ENCODE peak calls at places on chromosomes 5 and 9, in six cellular contexts. W is K562, N is GM12878, F is SK-N-SH, B is HepG2, L is GM12891. M is an unnamed sample.

GRCh38 chr5:172828911-172829431 is 5.1 kb upstream of the ERGIC1 start:
- DNase-seq in W (no peak), N (no peak), F (no peak), B (no peak), L (no peak), M (no peak)

GRCh38 chr5:87435144-87435694 is 22.5 kb upstream of the CCNH start:
- DNase-seq in W (no peak), N (no peak), F (no peak), B (no peak), L (no peak), M (no peak)

GRCh38 chr9:133608382-133608781 is 807 bp downstream of the FAM163B start:
- DNase-seq in W (no peak), N (no peak), F (no peak), B (no peak), L (no peak), M (no peak)

GRCh38 chr5:131999991-132000490 is 11.4 kb downstream of the ACSL6 start:
- DNase-seq in W (no peak), N (no peak), F (peak; percentile 64), B (no peak), L (no peak), M (no peak)

GRCh38 chr5:127518319-127518621 is 830 bp downstream of the PRRC1 start:
- DNase-seq in W (no peak), N (peak; percentile 23), F (no peak), B (no peak), L (peak; percentile 5), M (no peak)

GRCh38 chr9:135536166-135536565 is 9.8 kb upstream of the OBP2A start:
- DNase-seq in W (no peak), N (no peak), F (no peak), B (no peak), L (no peak), M (no peak)

GRCh38 chr9:68780735-68781134 is 75.7 kb downstream of the PIP5K1B start:
- DNase-seq in W (no peak), N (no peak), F (no peak), B (peak; percentile 5), L (no peak), M (no peak)

GRCh38 chr5:98605010-98605425 is 168.4 kb upstream of the RGMB start:
- DNase-seq in W (no peak), N (no peak), F (no peak), B (no peak), L (no peak), M (no peak)

GRCh38 chr5:36643162-36643561 is 36.8 kb downstream of the SLC1A3 start:
- DNase-seq in W (no peak), N (no peak), F (no peak), B (no peak), L (no peak), M (no peak)

GRCh38 chr9:83642784-83643183 is 19.8 kb downstream of the IDNK start:
- DNase-seq in W (no peak), N (no peak), F (no peak), B (no peak), L (no peak), M (no peak)

GRCh38 chr9:110996436-110997224 is 41.6 kb downstream of the LPAR1 start:
- DNase-seq in W (no peak), N (no peak), F (no peak), B (no peak), L (no peak), M (no peak)

DNA sequence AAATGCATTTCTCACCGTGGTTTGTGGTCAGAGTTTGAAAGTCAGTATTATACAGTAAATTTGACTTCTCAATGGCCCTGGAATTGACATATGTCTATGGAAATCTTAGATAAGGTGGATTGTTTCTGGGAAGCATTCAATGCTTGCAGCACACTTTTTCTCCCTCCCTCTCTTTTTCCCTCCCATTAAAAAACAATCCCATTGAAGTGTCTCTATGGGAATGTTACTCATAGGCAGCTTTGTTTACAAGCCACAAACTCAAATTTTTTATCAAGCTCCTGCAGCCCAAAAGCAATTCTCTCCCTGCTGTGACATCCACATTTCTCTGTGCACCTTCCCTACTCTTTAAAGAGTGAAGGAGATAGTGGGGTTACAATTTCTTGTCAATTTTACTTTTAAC is 292.1 kb downstream of the ARRDC3 start:
- DNase-seq in W (no peak), N (no peak), F (no peak), B (no peak), L (no peak), M (no peak)
- TF ChIP-seq TAF1 in W (no peak), N (no peak), F (no peak), B (no peak), L (no peak), M (no peak)

DNA sequence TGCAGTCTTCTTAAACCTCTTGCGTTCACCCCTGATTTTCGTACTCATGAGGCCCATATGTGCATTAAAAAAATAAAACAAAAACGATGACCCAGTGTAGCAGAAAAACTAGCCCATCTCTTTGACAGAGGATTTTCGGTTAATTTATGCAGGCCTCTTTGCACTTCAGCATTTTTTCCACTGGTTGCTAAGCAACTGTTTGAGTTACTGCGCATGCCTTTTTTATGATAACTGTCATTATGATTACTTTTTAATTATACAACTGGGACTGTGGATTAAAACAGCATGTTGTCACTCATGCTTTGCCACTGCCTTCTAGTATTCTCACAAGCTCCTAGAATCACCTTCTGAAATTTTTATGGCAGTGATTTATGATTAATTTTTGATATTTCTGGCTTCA is 165.0 kb downstream of the SMARCA2 start:
- DNase-seq in W (no peak), N (no peak), F (no peak), B (no peak), L (no peak), M (no peak)
- TF ChIP-seq TAF1 in W (no peak), N (no peak), F (no peak), B (no peak), L (no peak), M (no peak)

DNA sequence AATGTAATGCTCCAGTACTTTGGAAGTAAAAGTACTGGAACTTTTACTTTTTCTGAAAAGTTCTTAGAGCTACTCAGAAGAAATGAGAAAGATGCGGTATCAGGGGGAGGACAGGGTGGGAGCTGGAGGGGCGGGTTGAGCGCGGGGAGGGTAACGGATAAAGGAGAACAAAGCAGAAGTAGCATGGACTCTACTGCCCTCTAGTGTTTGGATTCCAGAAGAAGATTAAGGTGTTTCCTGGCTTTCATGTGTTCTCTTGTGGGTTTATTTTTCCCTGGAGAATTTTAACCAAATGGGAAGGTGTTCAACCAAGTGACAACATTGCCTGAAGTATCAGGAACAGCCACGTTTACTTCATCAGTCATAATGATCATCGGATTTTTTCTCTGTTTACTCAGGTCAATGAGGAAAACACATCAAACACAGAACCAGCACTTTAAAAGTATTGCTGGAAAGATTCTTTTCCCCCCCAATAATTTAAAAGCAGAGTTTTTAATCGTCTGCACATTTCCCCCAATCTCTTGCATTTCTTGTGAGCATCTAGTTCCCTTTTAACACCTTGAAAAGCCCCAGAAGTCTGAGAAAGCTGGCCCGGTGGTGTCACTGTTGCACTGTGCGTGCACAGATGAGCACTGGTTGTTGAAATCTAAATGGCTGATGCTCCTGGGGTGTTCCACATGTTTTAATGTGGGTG is 190.6 kb downstream of the MPDZ start:
- DNase-seq in W (peak; percentile 47), N (no peak), F (peak; percentile 79), B (peak; percentile 36), L (peak; percentile 37), M (peak; percentile 26)
- TF ChIP-seq TAF1 in W (no peak), N (no peak), F (no peak), B (no peak), L (no peak), M (no peak)

GRCh38 chr9:107739601-107740082 is 250.1 kb upstream of the KLF4 start:
- DNase-seq in W (no peak), N (no peak), F (no peak), B (no peak), L (no peak), M (no peak)
- TF ChIP-seq TAF1 in W (no peak), N (no peak), F (no peak), B (no peak), L (no peak), M (no peak)

DNA sequence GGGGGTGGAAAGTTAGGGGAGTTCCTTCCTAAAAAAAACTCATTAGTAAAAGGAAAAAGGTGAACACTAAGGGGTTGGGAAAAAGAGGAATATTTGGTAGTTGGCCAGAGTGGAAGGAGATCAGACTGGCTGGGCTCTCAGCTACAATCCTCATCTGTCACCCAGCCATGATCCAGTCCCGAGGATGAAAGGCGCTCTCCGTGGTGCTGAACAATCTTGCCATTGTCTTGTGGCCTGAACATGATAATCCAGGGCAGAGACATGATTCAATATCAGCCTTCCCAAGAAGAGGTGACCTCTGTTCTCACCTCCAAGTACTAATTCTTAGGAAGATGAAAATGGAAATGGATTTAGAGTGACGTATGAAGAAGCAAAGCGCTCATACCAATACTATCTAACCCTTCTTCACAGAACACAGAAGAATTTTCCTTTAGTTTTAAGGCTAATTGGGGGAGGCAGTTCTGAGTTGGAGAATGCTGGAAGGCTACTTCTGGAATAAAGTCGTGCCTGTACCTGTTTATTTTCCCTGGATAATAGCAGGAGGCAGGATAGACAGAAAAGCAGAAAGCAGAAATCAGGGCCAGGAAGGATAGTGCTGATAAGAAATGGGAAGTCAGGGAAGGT is 36.6 kb upstream of the MYORG start:
- DNase-seq in W (peak; percentile 59), N (no peak), F (no peak), B (peak; percentile 31), L (no peak), M (no peak)
- TF ChIP-seq TAF1 in W (no peak), N (no peak), F (no peak), B (no peak), L (no peak), M (no peak)

GRCh38 chr5:140324834-140325195 is 21.6 kb downstream of the HBEGF start:
- DNase-seq in W (no peak), N (no peak), F (no peak), B (no peak), L (no peak), M (no peak)
- TF ChIP-seq TAF1 in W (no peak), N (no peak), F (no peak), B (no peak), L (no peak), M (no peak)

GRCh38 chr5:126363658-126364057 is 59.6 kb upstream of the GRAMD2B start:
- DNase-seq in W (no peak), N (no peak), F (no peak), B (peak; percentile 51), L (no peak), M (no peak)
- TF ChIP-seq TAF1 in W (no peak), N (no peak), F (no peak), B (no peak), L (no peak), M (no peak)

GRCh38 chr9:120464857-120465421 is 115.0 kb downstream of the CDK5RAP2 start:
- DNase-seq in W (no peak), N (no peak), F (no peak), B (no peak), L (no peak), M (no peak)
- TF ChIP-seq TAF1 in W (no peak), N (no peak), F (no peak), B (no peak), L (no peak), M (no peak)

GRCh38 chr5:14172149-14172795 is 29.1 kb downstream of the TRIO start:
- DNase-seq in W (no peak), N (peak; percentile 69), F (no peak), B (no peak), L (no peak), M (no peak)
- TF ChIP-seq TAF1 in W (no peak), N (no peak), F (no peak), B (no peak), L (no peak), M (no peak)